ENCODE peak calls at places on chromosomes 2 and 18, in ten cellular contexts. One of them, this sample, is unnamed.

GRCh38 chr2:145652051-145652450 is 1132.1 kb upstream of the ZEB2 start:
- DNase-seq in activated CD8-positive, alpha-beta memory T cell treated with anti-CD3 and anti-CD28 coated beads for 4 hours: no peak
- DNase-seq in stimulated activated CD4-positive, alpha-beta T cell treated with anti-CD3 and anti-CD28 coated beads, TNF-alpha, amount 100 ng/mL, for 4 hours: no peak
- DNase-seq in HTR-8/SVneo: no peak
- DNase-seq in NCI-H1105 treated with DMSO at 0.1 percent for 48 hours: no peak
- DNase-seq in A549: no peak
- DNase-seq in activated naive CD4-positive, alpha-beta T cell treated with anti-CD3 and anti-CD28 coated beads for 36 hours: no peak
- DNase-seq in D721Med: no peak
- DNase-seq in AG10803: no peak
- DNase-seq in GM23338: no peak
- DNase-seq in this sample: no peak

GRCh38 chr2:1830936-1831616 is 86.8 kb upstream of the PXDN start:
- DNase-seq in activated CD8-positive, alpha-beta memory T cell treated with anti-CD3 and anti-CD28 coated beads for 4 hours: no peak
- DNase-seq in stimulated activated CD4-positive, alpha-beta T cell treated with anti-CD3 and anti-CD28 coated beads, TNF-alpha, amount 100 ng/mL, for 4 hours: no peak
- DNase-seq in HTR-8/SVneo: no peak
- DNase-seq in NCI-H1105 treated with DMSO at 0.1 percent for 48 hours: no peak
- DNase-seq in A549: no peak
- DNase-seq in activated naive CD4-positive, alpha-beta T cell treated with anti-CD3 and anti-CD28 coated beads for 36 hours: no peak
- DNase-seq in D721Med: no peak
- DNase-seq in AG10803: peak
- DNase-seq in GM23338: no peak
- DNase-seq in this sample: no peak

GRCh38 chr2:237888389-237888788 is 29.0 kb downstream of the RAMP1 start:
- DNase-seq in activated CD8-positive, alpha-beta memory T cell treated with anti-CD3 and anti-CD28 coated beads for 4 hours: no peak
- DNase-seq in stimulated activated CD4-positive, alpha-beta T cell treated with anti-CD3 and anti-CD28 coated beads, TNF-alpha, amount 100 ng/mL, for 4 hours: no peak
- DNase-seq in HTR-8/SVneo: no peak
- DNase-seq in NCI-H1105 treated with DMSO at 0.1 percent for 48 hours: no peak
- DNase-seq in A549: no peak
- DNase-seq in activated naive CD4-positive, alpha-beta T cell treated with anti-CD3 and anti-CD28 coated beads for 36 hours: no peak
- DNase-seq in D721Med: no peak
- DNase-seq in AG10803: peak
- DNase-seq in GM23338: no peak
- DNase-seq in this sample: peak

GRCh38 chr18:9898792-9899549 is 13.2 kb downstream of the TXNDC2 start:
- DNase-seq in activated CD8-positive, alpha-beta memory T cell treated with anti-CD3 and anti-CD28 coated beads for 4 hours: no peak
- DNase-seq in stimulated activated CD4-positive, alpha-beta T cell treated with anti-CD3 and anti-CD28 coated beads, TNF-alpha, amount 100 ng/mL, for 4 hours: no peak
- DNase-seq in HTR-8/SVneo: peak
- DNase-seq in NCI-H1105 treated with DMSO at 0.1 percent for 48 hours: no peak
- DNase-seq in A549: no peak
- DNase-seq in activated naive CD4-positive, alpha-beta T cell treated with anti-CD3 and anti-CD28 coated beads for 36 hours: no peak
- DNase-seq in D721Med: no peak
- DNase-seq in AG10803: peak
- DNase-seq in GM23338: no peak
- DNase-seq in this sample: no peak

GRCh38 chr2:149055751-149056150 is 17.3 kb downstream of the LYPD6B start:
- DNase-seq in activated CD8-positive, alpha-beta memory T cell treated with anti-CD3 and anti-CD28 coated beads for 4 hours: no peak
- DNase-seq in stimulated activated CD4-positive, alpha-beta T cell treated with anti-CD3 and anti-CD28 coated beads, TNF-alpha, amount 100 ng/mL, for 4 hours: no peak
- DNase-seq in HTR-8/SVneo: no peak
- DNase-seq in NCI-H1105 treated with DMSO at 0.1 percent for 48 hours: no peak
- DNase-seq in A549: no peak
- DNase-seq in activated naive CD4-positive, alpha-beta T cell treated with anti-CD3 and anti-CD28 coated beads for 36 hours: no peak
- DNase-seq in D721Med: no peak
- DNase-seq in AG10803: no peak
- DNase-seq in GM23338: no peak
- DNase-seq in this sample: no peak

GRCh38 chr2:204218040-204218439 is 281.5 kb downstream of the ICOS start:
- DNase-seq in activated CD8-positive, alpha-beta memory T cell treated with anti-CD3 and anti-CD28 coated beads for 4 hours: no peak
- DNase-seq in stimulated activated CD4-positive, alpha-beta T cell treated with anti-CD3 and anti-CD28 coated beads, TNF-alpha, amount 100 ng/mL, for 4 hours: no peak
- DNase-seq in HTR-8/SVneo: no peak
- DNase-seq in NCI-H1105 treated with DMSO at 0.1 percent for 48 hours: no peak
- DNase-seq in A549: no peak
- DNase-seq in activated naive CD4-positive, alpha-beta T cell treated with anti-CD3 and anti-CD28 coated beads for 36 hours: no peak
- DNase-seq in D721Med: no peak
- DNase-seq in AG10803: no peak
- DNase-seq in GM23338: no peak
- DNase-seq in this sample: no peak

GRCh38 chr2:59529738-59530137 is 1023.7 kb downstream of the BCL11A start:
- DNase-seq in activated CD8-positive, alpha-beta memory T cell treated with anti-CD3 and anti-CD28 coated beads for 4 hours: no peak
- DNase-seq in stimulated activated CD4-positive, alpha-beta T cell treated with anti-CD3 and anti-CD28 coated beads, TNF-alpha, amount 100 ng/mL, for 4 hours: no peak
- DNase-seq in HTR-8/SVneo: no peak
- DNase-seq in NCI-H1105 treated with DMSO at 0.1 percent for 48 hours: no peak
- DNase-seq in A549: no peak
- DNase-seq in activated naive CD4-positive, alpha-beta T cell treated with anti-CD3 and anti-CD28 coated beads for 36 hours: no peak
- DNase-seq in D721Med: no peak
- DNase-seq in AG10803: no peak
- DNase-seq in GM23338: no peak
- DNase-seq in this sample: no peak

GRCh38 chr2:214587442-214587841 is 176.6 kb downstream of the VWC2L start:
- DNase-seq in activated CD8-positive, alpha-beta memory T cell treated with anti-CD3 and anti-CD28 coated beads for 4 hours: no peak
- DNase-seq in stimulated activated CD4-positive, alpha-beta T cell treated with anti-CD3 and anti-CD28 coated beads, TNF-alpha, amount 100 ng/mL, for 4 hours: no peak
- DNase-seq in HTR-8/SVneo: no peak
- DNase-seq in NCI-H1105 treated with DMSO at 0.1 percent for 48 hours: no peak
- DNase-seq in A549: no peak
- DNase-seq in activated naive CD4-positive, alpha-beta T cell treated with anti-CD3 and anti-CD28 coated beads for 36 hours: no peak
- DNase-seq in D721Med: no peak
- DNase-seq in AG10803: no peak
- DNase-seq in GM23338: peak
- DNase-seq in this sample: no peak

GRCh38 chr18:23844991-23845680 is 155.9 kb downstream of the LAMA3 start:
- DNase-seq in activated CD8-positive, alpha-beta memory T cell treated with anti-CD3 and anti-CD28 coated beads for 4 hours: no peak
- DNase-seq in stimulated activated CD4-positive, alpha-beta T cell treated with anti-CD3 and anti-CD28 coated beads, TNF-alpha, amount 100 ng/mL, for 4 hours: no peak
- DNase-seq in HTR-8/SVneo: peak
- DNase-seq in NCI-H1105 treated with DMSO at 0.1 percent for 48 hours: no peak
- DNase-seq in A549: no peak
- DNase-seq in activated naive CD4-positive, alpha-beta T cell treated with anti-CD3 and anti-CD28 coated beads for 36 hours: no peak
- DNase-seq in D721Med: no peak
- DNase-seq in AG10803: peak
- DNase-seq in GM23338: peak
- DNase-seq in this sample: no peak

GRCh38 chr18:8705280-8705940 is at the start of gene MTCL1:
- DNase-seq in activated CD8-positive, alpha-beta memory T cell treated with anti-CD3 and anti-CD28 coated beads for 4 hours: no peak
- DNase-seq in stimulated activated CD4-positive, alpha-beta T cell treated with anti-CD3 and anti-CD28 coated beads, TNF-alpha, amount 100 ng/mL, for 4 hours: no peak
- DNase-seq in HTR-8/SVneo: peak
- DNase-seq in NCI-H1105 treated with DMSO at 0.1 percent for 48 hours: peak
- DNase-seq in A549: peak
- DNase-seq in activated naive CD4-positive, alpha-beta T cell treated with anti-CD3 and anti-CD28 coated beads for 36 hours: peak
- DNase-seq in D721Med: peak
- DNase-seq in AG10803: peak
- DNase-seq in GM23338: peak
- DNase-seq in this sample: no peak

GRCh38 chr2:220894069-220894468 is 678.0 kb downstream of the EPHA4 start:
- DNase-seq in activated CD8-positive, alpha-beta memory T cell treated with anti-CD3 and anti-CD28 coated beads for 4 hours: no peak
- DNase-seq in stimulated activated CD4-positive, alpha-beta T cell treated with anti-CD3 and anti-CD28 coated beads, TNF-alpha, amount 100 ng/mL, for 4 hours: no peak
- DNase-seq in HTR-8/SVneo: no peak
- DNase-seq in NCI-H1105 treated with DMSO at 0.1 percent for 48 hours: no peak
- DNase-seq in A549: no peak
- DNase-seq in activated naive CD4-positive, alpha-beta T cell treated with anti-CD3 and anti-CD28 coated beads for 36 hours: no peak
- DNase-seq in D721Med: no peak
- DNase-seq in AG10803: no peak
- DNase-seq in GM23338: no peak
- DNase-seq in this sample: no peak

GRCh38 chr2:98913916-98914712 is 21.9 kb downstream of the CRACDL start:
- DNase-seq in activated CD8-positive, alpha-beta memory T cell treated with anti-CD3 and anti-CD28 coated beads for 4 hours: no peak
- DNase-seq in stimulated activated CD4-positive, alpha-beta T cell treated with anti-CD3 and anti-CD28 coated beads, TNF-alpha, amount 100 ng/mL, for 4 hours: no peak
- DNase-seq in HTR-8/SVneo: no peak
- DNase-seq in NCI-H1105 treated with DMSO at 0.1 percent for 48 hours: peak
- DNase-seq in A549: no peak
- DNase-seq in activated naive CD4-positive, alpha-beta T cell treated with anti-CD3 and anti-CD28 coated beads for 36 hours: no peak
- DNase-seq in D721Med: no peak
- DNase-seq in AG10803: no peak
- DNase-seq in GM23338: no peak
- DNase-seq in this sample: no peak

GRCh38 chr18:12904012-12904516 is 20.0 kb upstream of the PTPN2 start:
- DNase-seq in activated CD8-positive, alpha-beta memory T cell treated with anti-CD3 and anti-CD28 coated beads for 4 hours: no peak
- DNase-seq in stimulated activated CD4-positive, alpha-beta T cell treated with anti-CD3 and anti-CD28 coated beads, TNF-alpha, amount 100 ng/mL, for 4 hours: peak
- DNase-seq in HTR-8/SVneo: no peak
- DNase-seq in NCI-H1105 treated with DMSO at 0.1 percent for 48 hours: no peak
- DNase-seq in A549: no peak
- DNase-seq in activated naive CD4-positive, alpha-beta T cell treated with anti-CD3 and anti-CD28 coated beads for 36 hours: peak
- DNase-seq in D721Med: no peak
- DNase-seq in AG10803: no peak
- DNase-seq in GM23338: no peak
- DNase-seq in this sample: no peak

GRCh38 chr2:151614159-151614558 is 120.1 kb downstream of the NEB start:
- DNase-seq in activated CD8-positive, alpha-beta memory T cell treated with anti-CD3 and anti-CD28 coated beads for 4 hours: no peak
- DNase-seq in stimulated activated CD4-positive, alpha-beta T cell treated with anti-CD3 and anti-CD28 coated beads, TNF-alpha, amount 100 ng/mL, for 4 hours: no peak
- DNase-seq in HTR-8/SVneo: no peak
- DNase-seq in NCI-H1105 treated with DMSO at 0.1 percent for 48 hours: no peak
- DNase-seq in A549: no peak
- DNase-seq in activated naive CD4-positive, alpha-beta T cell treated with anti-CD3 and anti-CD28 coated beads for 36 hours: no peak
- DNase-seq in D721Med: no peak
- DNase-seq in AG10803: no peak
- DNase-seq in GM23338: no peak
- DNase-seq in this sample: no peak

GRCh38 chr2:119364798-119365197 is 1.8 kb downstream of the C2orf76 start:
- DNase-seq in activated CD8-positive, alpha-beta memory T cell treated with anti-CD3 and anti-CD28 coated beads for 4 hours: no peak
- DNase-seq in stimulated activated CD4-positive, alpha-beta T cell treated with anti-CD3 and anti-CD28 coated beads, TNF-alpha, amount 100 ng/mL, for 4 hours: no peak
- DNase-seq in HTR-8/SVneo: no peak
- DNase-seq in NCI-H1105 treated with DMSO at 0.1 percent for 48 hours: no peak
- DNase-seq in A549: no peak
- DNase-seq in activated naive CD4-positive, alpha-beta T cell treated with anti-CD3 and anti-CD28 coated beads for 36 hours: no peak
- DNase-seq in D721Med: no peak
- DNase-seq in AG10803: no peak
- DNase-seq in GM23338: no peak
- DNase-seq in this sample: no peak

GRCh38 chr2:222076978-222077690 is 221.7 kb downstream of the PAX3 start:
- DNase-seq in activated CD8-positive, alpha-beta memory T cell treated with anti-CD3 and anti-CD28 coated beads for 4 hours: no peak
- DNase-seq in stimulated activated CD4-positive, alpha-beta T cell treated with anti-CD3 and anti-CD28 coated beads, TNF-alpha, amount 100 ng/mL, for 4 hours: no peak
- DNase-seq in HTR-8/SVneo: no peak
- DNase-seq in NCI-H1105 treated with DMSO at 0.1 percent for 48 hours: no peak
- DNase-seq in A549: no peak
- DNase-seq in activated naive CD4-positive, alpha-beta T cell treated with anti-CD3 and anti-CD28 coated beads for 36 hours: no peak
- DNase-seq in D721Med: no peak
- DNase-seq in AG10803: no peak
- DNase-seq in GM23338: no peak
- DNase-seq in this sample: no peak

GRCh38 chr2:33628031-33628430 is 28.9 kb upstream of the FAM98A start:
- DNase-seq in activated CD8-positive, alpha-beta memory T cell treated with anti-CD3 and anti-CD28 coated beads for 4 hours: no peak
- DNase-seq in stimulated activated CD4-positive, alpha-beta T cell treated with anti-CD3 and anti-CD28 coated beads, TNF-alpha, amount 100 ng/mL, for 4 hours: no peak
- DNase-seq in HTR-8/SVneo: no peak
- DNase-seq in NCI-H1105 treated with DMSO at 0.1 percent for 48 hours: no peak
- DNase-seq in A549: no peak
- DNase-seq in activated naive CD4-positive, alpha-beta T cell treated with anti-CD3 and anti-CD28 coated beads for 36 hours: no peak
- DNase-seq in D721Med: no peak
- DNase-seq in AG10803: no peak
- DNase-seq in GM23338: no peak
- DNase-seq in this sample: no peak

GRCh38 chr18:79223431-79223830 is 154.2 kb downstream of the ATP9B start:
- DNase-seq in activated CD8-positive, alpha-beta memory T cell treated with anti-CD3 and anti-CD28 coated beads for 4 hours: no peak
- DNase-seq in stimulated activated CD4-positive, alpha-beta T cell treated with anti-CD3 and anti-CD28 coated beads, TNF-alpha, amount 100 ng/mL, for 4 hours: no peak
- DNase-seq in HTR-8/SVneo: no peak
- DNase-seq in NCI-H1105 treated with DMSO at 0.1 percent for 48 hours: no peak
- DNase-seq in A549: no peak
- DNase-seq in activated naive CD4-positive, alpha-beta T cell treated with anti-CD3 and anti-CD28 coated beads for 36 hours: no peak
- DNase-seq in D721Med: no peak
- DNase-seq in AG10803: no peak
- DNase-seq in GM23338: no peak
- DNase-seq in this sample: no peak

GRCh38 chr2:102686479-102687439 is 67.4 kb downstream of the SLC9A2 start:
- DNase-seq in activated CD8-positive, alpha-beta memory T cell treated with anti-CD3 and anti-CD28 coated beads for 4 hours: no peak
- DNase-seq in stimulated activated CD4-positive, alpha-beta T cell treated with anti-CD3 and anti-CD28 coated beads, TNF-alpha, amount 100 ng/mL, for 4 hours: no peak
- DNase-seq in HTR-8/SVneo: no peak
- DNase-seq in NCI-H1105 treated with DMSO at 0.1 percent for 48 hours: no peak
- DNase-seq in A549: no peak
- DNase-seq in activated naive CD4-positive, alpha-beta T cell treated with anti-CD3 and anti-CD28 coated beads for 36 hours: no peak
- DNase-seq in D721Med: no peak
- DNase-seq in AG10803: no peak
- DNase-seq in GM23338: no peak
- DNase-seq in this sample: no peak

GRCh38 chr18:12393998-12394397 is 13.7 kb upstream of the PRELID3A start:
- DNase-seq in activated CD8-positive, alpha-beta memory T cell treated with anti-CD3 and anti-CD28 coated beads for 4 hours: no peak
- DNase-seq in stimulated activated CD4-positive, alpha-beta T cell treated with anti-CD3 and anti-CD28 coated beads, TNF-alpha, amount 100 ng/mL, for 4 hours: no peak
- DNase-seq in HTR-8/SVneo: no peak
- DNase-seq in NCI-H1105 treated with DMSO at 0.1 percent for 48 hours: no peak
- DNase-seq in A549: no peak
- DNase-seq in activated naive CD4-positive, alpha-beta T cell treated with anti-CD3 and anti-CD28 coated beads for 36 hours: no peak
- DNase-seq in D721Med: no peak
- DNase-seq in AG10803: no peak
- DNase-seq in GM23338: no peak
- DNase-seq in this sample: no peak

GRCh38 chr2:173054466-173054865 is 21.2 kb upstream of the MAP3K20 start:
- DNase-seq in activated CD8-positive, alpha-beta memory T cell treated with anti-CD3 and anti-CD28 coated beads for 4 hours: no peak
- DNase-seq in stimulated activated CD4-positive, alpha-beta T cell treated with anti-CD3 and anti-CD28 coated beads, TNF-alpha, amount 100 ng/mL, for 4 hours: no peak
- DNase-seq in HTR-8/SVneo: no peak
- DNase-seq in NCI-H1105 treated with DMSO at 0.1 percent for 48 hours: no peak
- DNase-seq in A549: no peak
- DNase-seq in activated naive CD4-positive, alpha-beta T cell treated with anti-CD3 and anti-CD28 coated beads for 36 hours: no peak
- DNase-seq in D721Med: no peak
- DNase-seq in AG10803: peak
- DNase-seq in GM23338: no peak
- DNase-seq in this sample: no peak